ENCODE peak calls at places on chromosomes 4 and X, in four cellular contexts. U is GM23338, N is GM23248, R is SK-N-SH. K is an unnamed sample.

GRCh38 chr4:67332627-67333026 is 212.7 kb downstream of the CENPC start:
- DNase-seq in U (peak; percentile 64), N (peak; percentile 46), R (peak; percentile 1), K (peak; percentile 59)

GRCh38 chr4:15906024-15906443 is 32.5 kb downstream of the FGFBP1 start:
- DNase-seq in R (no peak), N (no peak), U (peak; percentile 75), K (peak; percentile 96)

GRCh38 chr4:2712261-2712842 is 43.8 kb downstream of the TNIP2 start:
- DNase-seq in N (peak; percentile 35), R (no peak), U (peak; percentile 71), K (no peak)

GRCh38 chr4:150960818-150961217 is 54.3 kb downstream of the LRBA start:
- DNase-seq in N (peak; percentile 59), U (peak; percentile 83), R (peak; percentile 35), K (peak; percentile 55)

GRCh38 chr4:83109480-83110221 is 4.9 kb downstream of the PLAC8 start:
- DNase-seq in N (peak; percentile 66), R (peak; percentile 77), U (peak; percentile 78), K (peak; percentile 33)

GRCh38 chr4:76758290-76758882 is 139.6 kb downstream of the SOWAHB start:
- DNase-seq in N (peak; percentile 86), U (peak; percentile 69), R (peak; percentile 71), K (peak; percentile 70)

GRCh38 chr4:86367577-86367976 is 7.7 kb upstream of the MAPK10 start:
- DNase-seq in R (no peak), N (peak; percentile 58), U (no peak), K (peak; percentile 69)

GRCh38 chr4:159272341-159273125 is 169.7 kb downstream of the RAPGEF2 start:
- DNase-seq in R (no peak), N (no peak), U (no peak), K (no peak)

GRCh38 chr4:72919464-72919863 is 150.1 kb downstream of the COX18 start:
- DNase-seq in N (no peak), U (no peak), R (no peak), K (no peak)

GRCh38 chrX:133921764-133922389 is 63.5 kb downstream of the GPC3 start:
- DNase-seq in R (peak; percentile 16), U (peak; percentile 82), N (peak; percentile 26), K (peak; percentile 50)
- H3K9me2 ChIP-seq in R (no peaks in the 10 kb centered on the region), U (no peaks in the 10 kb centered on the region), N (no peaks in the 10 kb centered on the region), K (no peaks in the 10 kb centered on the region)

GRCh38 chr4:40328383-40328782 is 6.8 kb upstream of the CHRNA9 start:
- DNase-seq in U (no peak), R (no peak), N (no peak), K (peak; percentile 47)
- TF ChIP-seq EZH2phosphoT487 in U (no peak), R (no peak), N (no peak), K (no peak)

DNA sequence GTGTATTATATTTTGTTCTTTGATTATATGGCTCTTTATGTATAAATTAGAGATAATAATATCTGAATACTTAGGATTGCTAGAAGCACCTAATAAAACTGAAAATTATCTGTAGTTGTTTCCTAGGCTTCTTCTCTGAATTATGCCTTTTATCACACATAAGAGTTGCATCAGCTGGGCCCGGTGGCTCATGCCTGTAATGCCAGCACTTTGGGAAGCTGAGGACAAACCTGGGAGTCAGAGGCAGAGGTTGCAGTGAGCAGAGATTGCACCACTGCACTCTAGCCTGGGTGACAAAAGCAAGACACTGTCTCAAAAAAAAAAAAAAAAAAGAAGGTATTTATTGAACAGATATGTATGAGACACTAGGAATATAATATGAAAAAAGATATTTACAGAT is 773.5 kb upstream of the AGA start:
- DNase-seq in U (no peak), N (no peak), R (no peak), K (no peak)
- H3K9me2 ChIP-seq in U (no peaks in the 10 kb centered on the region), N (no peaks in the 10 kb centered on the region), R (no peaks in the 10 kb centered on the region), K (no peaks in the 10 kb centered on the region)

GRCh38 chrX:15418041-15418706 is 34.0 kb upstream of the VEGFD start:
- DNase-seq in N (peak; percentile 65), R (no peak), U (no peak), K (no peak)
- TF ChIP-seq EZH2phosphoT487 in N (no peak), R (no peak), U (no peak), K (no peak)